ENCODE peak calls at places on chromosomes 7 and 10, in five cellular contexts. One of them, this sample, is unnamed.

GRCh38 chr7:20172736-20173334 is 44.3 kb downstream of the MACC1 start:
- DNase-seq in activated CD4-positive, alpha-beta T cell treated with anti-CD3 and anti-CD28 coated beads for 24 hours: no peak
- DNase-seq in activated effector memory CD4-positive, alpha-beta T cell treated with Interleukin-2 at 50 U/mL for 16 hours: no peak
- DNase-seq in HS-5: peak
- DNase-seq in activated CD8-positive, alpha-beta memory T cell treated with anti-CD3 and anti-CD28 coated beads, Interleukin-2, amount 50 U/mL, for 48 hours: no peak
- DNase-seq in this sample: no peak

GRCh38 chr7:128055668-128056067 is 24.4 kb upstream of the LRRC4 start:
- DNase-seq in activated CD4-positive, alpha-beta T cell treated with anti-CD3 and anti-CD28 coated beads for 24 hours: no peak
- DNase-seq in activated effector memory CD4-positive, alpha-beta T cell treated with Interleukin-2 at 50 U/mL for 16 hours: no peak
- DNase-seq in HS-5: no peak
- DNase-seq in activated CD8-positive, alpha-beta memory T cell treated with anti-CD3 and anti-CD28 coated beads, Interleukin-2, amount 50 U/mL, for 48 hours: no peak
- DNase-seq in this sample: no peak

GRCh38 chr10:11223507-11224157 is 206.0 kb downstream of the CELF2 start:
- DNase-seq in activated CD4-positive, alpha-beta T cell treated with anti-CD3 and anti-CD28 coated beads for 24 hours: no peak
- DNase-seq in activated effector memory CD4-positive, alpha-beta T cell treated with Interleukin-2 at 50 U/mL for 16 hours: no peak
- DNase-seq in HS-5: no peak
- DNase-seq in activated CD8-positive, alpha-beta memory T cell treated with anti-CD3 and anti-CD28 coated beads, Interleukin-2, amount 50 U/mL, for 48 hours: no peak
- DNase-seq in this sample: no peak

GRCh38 chr7:79221211-79221610 is 232.3 kb downstream of the MAGI2 start:
- DNase-seq in activated CD4-positive, alpha-beta T cell treated with anti-CD3 and anti-CD28 coated beads for 24 hours: no peak
- DNase-seq in activated effector memory CD4-positive, alpha-beta T cell treated with Interleukin-2 at 50 U/mL for 16 hours: no peak
- DNase-seq in HS-5: no peak
- DNase-seq in activated CD8-positive, alpha-beta memory T cell treated with anti-CD3 and anti-CD28 coated beads, Interleukin-2, amount 50 U/mL, for 48 hours: no peak
- DNase-seq in this sample: no peak

GRCh38 chr10:101227765-101228681 is 1.2 kb downstream of the LBX1 start:
- DNase-seq in activated CD4-positive, alpha-beta T cell treated with anti-CD3 and anti-CD28 coated beads for 24 hours: no peak
- DNase-seq in activated effector memory CD4-positive, alpha-beta T cell treated with Interleukin-2 at 50 U/mL for 16 hours: no peak
- DNase-seq in HS-5: no peak
- DNase-seq in activated CD8-positive, alpha-beta memory T cell treated with anti-CD3 and anti-CD28 coated beads, Interleukin-2, amount 50 U/mL, for 48 hours: no peak
- DNase-seq in this sample: no peak

GRCh38 chr7:4244041-4244440 is 438.1 kb upstream of the FOXK1 start:
- DNase-seq in activated CD4-positive, alpha-beta T cell treated with anti-CD3 and anti-CD28 coated beads for 24 hours: no peak
- DNase-seq in activated effector memory CD4-positive, alpha-beta T cell treated with Interleukin-2 at 50 U/mL for 16 hours: no peak
- DNase-seq in HS-5: no peak
- DNase-seq in activated CD8-positive, alpha-beta memory T cell treated with anti-CD3 and anti-CD28 coated beads, Interleukin-2, amount 50 U/mL, for 48 hours: no peak
- DNase-seq in this sample: no peak

GRCh38 chr10:101570764-101571572 is 17.1 kb downstream of the POLL start:
- DNase-seq in activated CD4-positive, alpha-beta T cell treated with anti-CD3 and anti-CD28 coated beads for 24 hours: no peak
- DNase-seq in activated effector memory CD4-positive, alpha-beta T cell treated with Interleukin-2 at 50 U/mL for 16 hours: no peak
- DNase-seq in HS-5: no peak
- DNase-seq in activated CD8-positive, alpha-beta memory T cell treated with anti-CD3 and anti-CD28 coated beads, Interleukin-2, amount 50 U/mL, for 48 hours: no peak
- DNase-seq in this sample: no peak

GRCh38 chr10:61100882-61101281 is 156.9 kb upstream of the RHOBTB1 start:
- DNase-seq in activated CD4-positive, alpha-beta T cell treated with anti-CD3 and anti-CD28 coated beads for 24 hours: no peak
- DNase-seq in activated effector memory CD4-positive, alpha-beta T cell treated with Interleukin-2 at 50 U/mL for 16 hours: no peak
- DNase-seq in HS-5: no peak
- DNase-seq in activated CD8-positive, alpha-beta memory T cell treated with anti-CD3 and anti-CD28 coated beads, Interleukin-2, amount 50 U/mL, for 48 hours: no peak
- DNase-seq in this sample: no peak

GRCh38 chr10:102988404-102989314 is 70.6 kb downstream of the CNNM2 start:
- DNase-seq in activated CD4-positive, alpha-beta T cell treated with anti-CD3 and anti-CD28 coated beads for 24 hours: no peak
- DNase-seq in activated effector memory CD4-positive, alpha-beta T cell treated with Interleukin-2 at 50 U/mL for 16 hours: no peak
- DNase-seq in HS-5: no peak
- DNase-seq in activated CD8-positive, alpha-beta memory T cell treated with anti-CD3 and anti-CD28 coated beads, Interleukin-2, amount 50 U/mL, for 48 hours: no peak
- DNase-seq in this sample: no peak

GRCh38 chr10:126201603-126202002 is 186.7 kb downstream of the ADAM12 start:
- DNase-seq in activated CD4-positive, alpha-beta T cell treated with anti-CD3 and anti-CD28 coated beads for 24 hours: no peak
- DNase-seq in activated effector memory CD4-positive, alpha-beta T cell treated with Interleukin-2 at 50 U/mL for 16 hours: no peak
- DNase-seq in HS-5: no peak
- DNase-seq in activated CD8-positive, alpha-beta memory T cell treated with anti-CD3 and anti-CD28 coated beads, Interleukin-2, amount 50 U/mL, for 48 hours: no peak
- DNase-seq in this sample: no peak

GRCh38 chr10:100163704-100164621 is 21.9 kb downstream of the ERLIN1 start:
- DNase-seq in activated CD4-positive, alpha-beta T cell treated with anti-CD3 and anti-CD28 coated beads for 24 hours: no peak
- DNase-seq in activated effector memory CD4-positive, alpha-beta T cell treated with Interleukin-2 at 50 U/mL for 16 hours: no peak
- DNase-seq in HS-5: no peak
- DNase-seq in activated CD8-positive, alpha-beta memory T cell treated with anti-CD3 and anti-CD28 coated beads, Interleukin-2, amount 50 U/mL, for 48 hours: no peak
- DNase-seq in this sample: no peak

GRCh38 chr7:118758582-118758981 is 534.1 kb downstream of the ANKRD7 start:
- DNase-seq in activated CD4-positive, alpha-beta T cell treated with anti-CD3 and anti-CD28 coated beads for 24 hours: no peak
- DNase-seq in activated effector memory CD4-positive, alpha-beta T cell treated with Interleukin-2 at 50 U/mL for 16 hours: no peak
- DNase-seq in HS-5: no peak
- DNase-seq in activated CD8-positive, alpha-beta memory T cell treated with anti-CD3 and anti-CD28 coated beads, Interleukin-2, amount 50 U/mL, for 48 hours: no peak
- DNase-seq in this sample: no peak

GRCh38 chr7:133389727-133390126 is 136.8 kb downstream of the EXOC4 start:
- DNase-seq in activated CD4-positive, alpha-beta T cell treated with anti-CD3 and anti-CD28 coated beads for 24 hours: no peak
- DNase-seq in activated effector memory CD4-positive, alpha-beta T cell treated with Interleukin-2 at 50 U/mL for 16 hours: no peak
- DNase-seq in HS-5: no peak
- DNase-seq in activated CD8-positive, alpha-beta memory T cell treated with anti-CD3 and anti-CD28 coated beads, Interleukin-2, amount 50 U/mL, for 48 hours: no peak
- DNase-seq in this sample: no peak

GRCh38 chr7:110283056-110283455 is 807.9 kb upstream of the LRRN3 start:
- DNase-seq in activated CD4-positive, alpha-beta T cell treated with anti-CD3 and anti-CD28 coated beads for 24 hours: no peak
- DNase-seq in activated effector memory CD4-positive, alpha-beta T cell treated with Interleukin-2 at 50 U/mL for 16 hours: no peak
- DNase-seq in HS-5: no peak
- DNase-seq in activated CD8-positive, alpha-beta memory T cell treated with anti-CD3 and anti-CD28 coated beads, Interleukin-2, amount 50 U/mL, for 48 hours: no peak
- DNase-seq in this sample: no peak

This sample was measured in CD8-positive, alpha-beta T cell.